ENCODE peak calls at places on chromosomes 2 and 18, in nine cellular contexts. X is EL; L is fibroblast of pulmonary artery; A is kidney tubule cell; Z is brain microvascular endothelial cell; G is activated T-cell treated with anti-CD3 and anti-CD28 coated beads, Interleukin-2, amount 50 U/mL, for 72 hours; W is stimulated activated naive CD4-positive, alpha-beta T cell; I is esophagus squamous epithelium; P is skeletal muscle cell. Y is an unnamed sample.

GRCh38 chr2:100281521-100282438 is 40.5 kb downstream of the LONRF2 start:
- DNase-seq in P (no peak), W (no peak), G (no peak), L (peak; percentile 95), I (no peak), Z (no peak), A (no peak), X (no peak), Y (no peak)

GRCh38 chr2:98861601-98862000 is 74.4 kb downstream of the CRACDL start:
- DNase-seq in X (no peak), L (no peak), Z (no peak), I (no peak), G (no peak), W (no peak), A (no peak), P (no peak), Y (no peak)

GRCh38 chr18:13653746-13654455 is 72.5 kb downstream of the FAM210A start:
- DNase-seq in Z (no peak), W (no peak), G (no peak), A (peak; percentile 11), P (no peak), L (no peak), I (no peak), X (no peak), Y (no peak)

GRCh38 chr2:221518201-221518936 is 53.7 kb downstream of the EPHA4 start:
- DNase-seq in L (peak; percentile 60), Z (no peak), X (peak; percentile 25), G (peak; percentile 34), W (peak; percentile 84), A (peak; percentile 55), I (no peak), P (no peak), Y (no peak)

GRCh38 chr2:40369619-40370397 is 82.1 kb downstream of the SLC8A1 start:
- DNase-seq in G (peak; percentile 22), L (peak; percentile 61), I (no peak), P (peak; percentile 71), X (peak; percentile 75), A (peak; percentile 17), Z (peak; percentile 93), W (no peak), Y (no peak)

GRCh38 chr18:11520536-11520935 is 88.9 kb upstream of the SLC35G4 start:
- DNase-seq in A (no peak), Z (peak; percentile 31), L (no peak), P (no peak), I (no peak), X (no peak), G (no peak), W (no peak), Y (no peak)

GRCh38 chr2:19358242-19359020 is at the start of gene OSR1:
- DNase-seq in G (no peak), L (peak; percentile 77), A (peak; percentile 58), Z (peak; percentile 75), W (peak; percentile 30), I (no peak), X (peak; percentile 84), P (peak; percentile 47), Y (peak; percentile 53)

GRCh38 chr2:192201116-192201515 is 6.4 kb upstream of the TMEFF2 start:
- DNase-seq in G (no peak), X (no peak), I (no peak), Z (no peak), A (no peak), W (no peak), L (no peak), P (no peak), Y (no peak)

GRCh38 chr2:27765621-27766286 is 5.8 kb upstream of the MRPL33 start:
- DNase-seq in G (peak; percentile 40), L (peak; percentile 56), P (no peak), I (no peak), W (peak; percentile 45), A (peak; percentile 98), Z (no peak), X (no peak), Y (peak; percentile 53)

GRCh38 chr18:13726972-13727331 is 479 bp downstream of the RNMT start:
- DNase-seq in P (peak; percentile 27), Z (peak; percentile 55), I (peak; percentile 31), L (peak; percentile 62), W (peak; percentile 49), X (peak; percentile 59), A (peak; percentile 62), G (peak; percentile 28), Y (peak; percentile 72)

GRCh38 chr2:88606371-88607030 is 20.8 kb downstream of the EIF2AK3 start:
- DNase-seq in G (no peak), L (no peak), W (no peak), P (no peak), Z (no peak), X (no peak), I (no peak), A (no peak), Y (no peak)

Y was measured in gastrocnemius medialis.